ENCODE peak calls at places on chromosomes 13 and 19, in six cellular contexts. One of them, this sample, is unnamed. For H3K36me3, the result is how much of the 10 kb centered on the place peaks cover.

GRCh38 chr13:105177265-105177900 is 1358.1 kb downstream of the EFNB2 start:
- DNase-seq in vagina: no peak
- DNase-seq in body of pancreas: no peak
- DNase-seq in testis: no peak
- DNase-seq in gastrocnemius medialis: no peak
- DNase-seq in transverse colon: no peak
- DNase-seq in this sample: no peak

GRCh38 chr13:43983373-43983772 is 103.7 kb downstream of the LACC1 start:
- DNase-seq in vagina: no peak
- DNase-seq in body of pancreas: no peak
- DNase-seq in testis: no peak
- DNase-seq in gastrocnemius medialis: no peak
- DNase-seq in transverse colon: no peak
- DNase-seq in this sample: no peak

GRCh38 chr19:35133826-35134225 is 1.0 kb downstream of the LGI4 start:
- DNase-seq in vagina: no peak
- DNase-seq in body of pancreas: no peak
- DNase-seq in testis: no peak
- DNase-seq in gastrocnemius medialis: no peak
- DNase-seq in transverse colon: no peak
- DNase-seq in this sample: no peak

GRCh38 chr13:97386832-97387486 is 47.0 kb upstream of the RAP2A start:
- DNase-seq in vagina: no peak
- DNase-seq in body of pancreas: peak
- DNase-seq in testis: no peak
- DNase-seq in gastrocnemius medialis: no peak
- DNase-seq in transverse colon: peak
- DNase-seq in this sample: no peak

GRCh38 chr13:20461481-20461859 is 64.2 kb downstream of the CRYL1 start:
- DNase-seq in vagina: no peak
- DNase-seq in body of pancreas: no peak
- DNase-seq in testis: no peak
- DNase-seq in gastrocnemius medialis: no peak
- DNase-seq in transverse colon: no peak
- DNase-seq in this sample: no peak

GRCh38 chr19:56692496-56692895 is 20.9 kb upstream of the ZNF835 start:
- DNase-seq in vagina: no peak
- DNase-seq in body of pancreas: no peak
- DNase-seq in testis: peak
- DNase-seq in gastrocnemius medialis: no peak
- DNase-seq in transverse colon: no peak
- DNase-seq in this sample: peak

GRCh38 chr19:32342695-32343094 is 2.7 kb upstream of the ZNF507 start:
- DNase-seq in vagina: no peak
- DNase-seq in body of pancreas: no peak
- DNase-seq in testis: no peak
- DNase-seq in gastrocnemius medialis: no peak
- DNase-seq in transverse colon: no peak
- DNase-seq in this sample: no peak

GRCh38 chr13:48492123-48493075 is 40.5 kb downstream of the RCBTB2 start:
- DNase-seq in vagina: no peak
- DNase-seq in body of pancreas: peak
- DNase-seq in testis: peak
- DNase-seq in gastrocnemius medialis: peak
- DNase-seq in transverse colon: peak
- DNase-seq in this sample: peak

GRCh38 chr19:10333758-10334339 is 520 bp upstream of the RAVER1 start:
- DNase-seq in vagina: no peak
- DNase-seq in body of pancreas: no peak
- DNase-seq in testis: peak
- DNase-seq in gastrocnemius medialis: no peak
- DNase-seq in transverse colon: no peak
- DNase-seq in this sample: no peak

DNA sequence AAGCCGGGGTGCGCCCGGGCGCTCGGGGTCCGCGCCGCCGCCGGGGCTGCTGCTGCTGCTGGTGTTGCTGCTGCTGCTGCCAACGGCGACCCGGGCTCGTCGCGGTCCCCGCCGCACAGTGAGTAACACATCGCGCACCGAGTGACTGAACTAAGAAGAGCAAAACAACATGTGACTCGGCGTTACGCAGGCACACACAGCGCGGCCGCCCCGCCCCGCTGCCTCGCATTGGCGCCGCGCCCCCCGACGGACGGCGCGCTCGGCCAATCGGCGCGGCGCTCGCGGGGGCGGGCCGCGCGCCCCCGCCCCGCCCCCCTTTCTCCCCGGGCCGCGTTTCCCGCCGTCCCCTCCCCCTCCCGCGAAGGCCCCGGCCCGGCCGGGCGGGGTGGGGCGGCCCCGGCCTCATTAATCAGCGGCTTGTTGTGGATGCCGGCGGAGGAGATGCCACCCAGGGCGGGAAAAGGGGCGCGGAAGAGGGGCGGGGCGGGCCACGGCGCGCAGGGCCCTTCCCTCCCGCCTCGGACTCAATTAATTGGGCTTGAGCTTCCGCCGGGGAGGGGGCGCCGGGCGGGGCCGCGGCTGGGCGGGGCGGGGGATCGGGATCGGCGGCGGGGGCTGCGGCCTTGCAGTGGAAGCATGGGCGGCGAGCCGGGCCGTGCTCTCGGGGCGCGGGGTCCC is at the start of gene IRS2:
- DNase-seq in vagina: peak
- DNase-seq in body of pancreas: peak
- DNase-seq in testis: peak
- DNase-seq in gastrocnemius medialis: peak
- DNase-seq in transverse colon: peak
- DNase-seq in this sample: peak
- TF ChIP-seq POLR2A in vagina: peak
- TF ChIP-seq POLR2A in body of pancreas: peak
- TF ChIP-seq POLR2A in testis: peak
- TF ChIP-seq POLR2A in gastrocnemius medialis: peak
- TF ChIP-seq POLR2A in transverse colon: peak
- TF ChIP-seq POLR2A in this sample: peak

GRCh38 chr19:46608178-46608577 is 7.0 kb downstream of the CALM3 start:
- DNase-seq in vagina: no peak
- DNase-seq in body of pancreas: no peak
- DNase-seq in testis: no peak
- DNase-seq in gastrocnemius medialis: no peak
- DNase-seq in transverse colon: peak
- DNase-seq in this sample: peak
- H3K36me3 ChIP-seq in vagina: under half
- H3K36me3 ChIP-seq in body of pancreas: under half
- H3K36me3 ChIP-seq in testis: under half
- H3K36me3 ChIP-seq in gastrocnemius medialis: under half
- H3K36me3 ChIP-seq in transverse colon: under half
- H3K36me3 ChIP-seq in this sample: under half

GRCh38 chr19:1592755-1593628 is at the start of gene MBD3:
- DNase-seq in vagina: no peak
- DNase-seq in body of pancreas: peak
- DNase-seq in testis: peak
- DNase-seq in gastrocnemius medialis: peak
- DNase-seq in transverse colon: peak
- DNase-seq in this sample: peak
- TF ChIP-seq POLR2A in vagina: no peak
- TF ChIP-seq POLR2A in body of pancreas: peak
- TF ChIP-seq POLR2A in testis: no peak
- TF ChIP-seq POLR2A in gastrocnemius medialis: no peak
- TF ChIP-seq POLR2A in transverse colon: peak
- TF ChIP-seq POLR2A in this sample: no peak

DNA sequence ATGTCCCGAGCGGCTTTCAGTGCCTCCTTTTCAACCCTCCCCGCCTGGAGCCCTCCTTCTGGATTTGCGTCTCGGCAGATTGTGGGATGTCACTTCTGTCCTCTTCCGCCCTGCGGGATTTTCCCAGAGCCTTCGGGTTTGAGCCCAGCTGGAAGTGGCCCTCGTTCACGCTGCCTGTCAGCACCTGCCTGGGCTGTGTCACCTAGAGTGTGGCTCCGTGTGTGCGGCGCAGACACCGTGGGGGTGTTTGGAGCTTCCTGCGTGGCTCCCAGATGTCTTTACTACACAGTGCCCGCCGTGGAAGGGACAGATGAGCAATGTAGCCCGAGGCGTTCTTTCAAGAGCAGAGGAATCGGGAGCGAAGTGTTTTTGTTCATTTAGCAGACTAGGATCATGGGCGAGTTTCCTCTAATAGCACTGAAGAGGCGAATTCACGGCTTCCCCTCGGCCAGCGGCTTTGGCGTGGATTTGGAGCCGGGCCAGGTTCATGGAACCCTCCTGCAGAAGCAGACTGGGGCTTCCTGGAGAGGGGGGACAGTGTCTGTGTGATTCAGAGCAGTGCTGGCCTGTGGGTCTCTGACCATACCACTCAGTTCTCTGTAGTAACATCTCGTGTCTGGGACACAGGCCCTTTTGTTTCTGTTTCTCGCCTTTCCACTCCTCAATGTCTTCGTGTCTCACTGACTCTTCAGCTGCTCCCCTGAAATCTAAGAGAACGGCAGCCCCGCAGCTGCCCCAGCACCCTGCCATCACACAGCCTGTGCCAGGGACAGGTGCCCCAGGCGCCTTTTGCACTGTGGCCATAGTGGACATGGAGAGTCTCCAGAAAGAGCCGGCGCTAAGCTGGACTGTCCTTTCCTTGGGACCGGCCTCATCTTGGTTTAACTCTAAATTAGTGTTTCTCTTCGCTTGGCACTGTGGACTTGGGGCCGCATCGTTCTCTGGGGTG is 68.1 kb downstream of the KDM4B start:
- DNase-seq in vagina: no peak
- DNase-seq in body of pancreas: no peak
- DNase-seq in testis: peak
- DNase-seq in gastrocnemius medialis: no peak
- DNase-seq in transverse colon: no peak
- DNase-seq in this sample: no peak
- H3K36me3 ChIP-seq in vagina: under half
- H3K36me3 ChIP-seq in body of pancreas: under half
- H3K36me3 ChIP-seq in testis: under half
- H3K36me3 ChIP-seq in gastrocnemius medialis: under half
- H3K36me3 ChIP-seq in transverse colon: under half
- H3K36me3 ChIP-seq in this sample: under half

GRCh38 chr19:45781282-45782161 is 768 bp downstream of the DMPK start:
- DNase-seq in vagina: no peak
- DNase-seq in body of pancreas: peak
- DNase-seq in testis: no peak
- DNase-seq in gastrocnemius medialis: peak
- DNase-seq in transverse colon: peak
- DNase-seq in this sample: peak

GRCh38 chr19:45780448-45781281 is 1.6 kb downstream of the DMPK start:
- DNase-seq in vagina: no peak
- DNase-seq in body of pancreas: peak
- DNase-seq in testis: no peak
- DNase-seq in gastrocnemius medialis: no peak
- DNase-seq in transverse colon: no peak
- DNase-seq in this sample: peak

GRCh38 chr19:45784096-45784495 is 1.8 kb upstream of the DMPK start:
- DNase-seq in vagina: no peak
- DNase-seq in body of pancreas: no peak
- DNase-seq in testis: no peak
- DNase-seq in gastrocnemius medialis: no peak
- DNase-seq in transverse colon: no peak
- DNase-seq in this sample: no peak

GRCh38 chr19:45782820-45783785 is 813 bp upstream of the DMPK start:
- DNase-seq in vagina: no peak
- DNase-seq in body of pancreas: no peak
- DNase-seq in testis: peak
- DNase-seq in gastrocnemius medialis: peak
- DNase-seq in transverse colon: peak
- DNase-seq in this sample: peak

DNA sequence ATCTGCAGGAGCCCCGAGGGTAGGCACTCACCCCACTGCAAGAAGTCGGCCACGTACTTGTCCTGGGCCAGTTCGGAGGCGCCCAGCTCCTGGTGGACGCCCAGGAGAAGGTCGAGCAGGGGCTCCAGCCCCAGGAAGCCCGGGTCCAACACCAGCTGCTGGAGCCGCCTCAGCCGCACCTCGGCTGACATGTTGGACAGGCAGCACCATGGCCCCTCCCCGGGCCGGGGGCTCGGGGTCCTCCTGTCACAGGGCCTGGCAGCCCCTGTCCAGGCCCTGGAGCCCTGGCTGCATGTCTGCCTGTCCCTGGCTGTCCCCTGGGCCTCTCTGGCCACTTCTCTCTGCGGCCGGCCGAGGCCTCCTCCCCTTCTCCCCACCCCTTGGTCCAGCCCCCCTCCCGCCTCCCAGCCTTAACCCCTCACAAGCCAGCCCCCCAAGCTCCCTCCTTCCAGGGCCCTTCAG is at the start of gene DMPK:
- DNase-seq in vagina: no peak
- DNase-seq in body of pancreas: peak
- DNase-seq in testis: peak
- DNase-seq in gastrocnemius medialis: no peak
- DNase-seq in transverse colon: no peak
- DNase-seq in this sample: peak
- TF ChIP-seq POLR2A in vagina: no peak
- TF ChIP-seq POLR2A in body of pancreas: peak
- TF ChIP-seq POLR2A in testis: no peak
- TF ChIP-seq POLR2A in gastrocnemius medialis: peak
- TF ChIP-seq POLR2A in transverse colon: no peak
- TF ChIP-seq POLR2A in this sample: no peak

GRCh38 chr13:42859760-42860159 is 78.4 kb downstream of the FAM216B start:
- DNase-seq in vagina: no peak
- DNase-seq in body of pancreas: no peak
- DNase-seq in testis: no peak
- DNase-seq in gastrocnemius medialis: no peak
- DNase-seq in transverse colon: no peak
- DNase-seq in this sample: no peak

GRCh38 chr13:42865703-42866102 is 84.3 kb downstream of the FAM216B start:
- DNase-seq in vagina: no peak
- DNase-seq in body of pancreas: no peak
- DNase-seq in testis: no peak
- DNase-seq in gastrocnemius medialis: no peak
- DNase-seq in transverse colon: no peak
- DNase-seq in this sample: no peak

GRCh38 chr13:42867232-42867631 is 85.8 kb downstream of the FAM216B start:
- DNase-seq in vagina: no peak
- DNase-seq in body of pancreas: no peak
- DNase-seq in testis: no peak
- DNase-seq in gastrocnemius medialis: no peak
- DNase-seq in transverse colon: no peak
- DNase-seq in this sample: no peak

GRCh38 chr13:42860485-42860884 is 79.1 kb downstream of the FAM216B start:
- DNase-seq in vagina: no peak
- DNase-seq in body of pancreas: no peak
- DNase-seq in testis: no peak
- DNase-seq in gastrocnemius medialis: no peak
- DNase-seq in transverse colon: no peak
- DNase-seq in this sample: no peak

GRCh38 chr13:42864952-42865634 is 83.7 kb downstream of the FAM216B start:
- DNase-seq in vagina: no peak
- DNase-seq in body of pancreas: no peak
- DNase-seq in testis: no peak
- DNase-seq in gastrocnemius medialis: no peak
- DNase-seq in transverse colon: no peak
- DNase-seq in this sample: no peak
- H3K36me3 ChIP-seq in vagina: under half
- H3K36me3 ChIP-seq in body of pancreas: under half
- H3K36me3 ChIP-seq in testis: under half
- H3K36me3 ChIP-seq in gastrocnemius medialis: under half
- H3K36me3 ChIP-seq in transverse colon: under half
- H3K36me3 ChIP-seq in this sample: under half

This sample was measured in ovary.